ENCODE peak calls at places on chromosomes 5 and 9, in four cellular contexts. One of them, this sample, is unnamed. For H3K4me1, the result is how much of the 10 kb centered on the place peaks cover.

GRCh38 chr5:32506251-32506661 is 61.7 kb upstream of the ZFR start:
- DNase-seq in transverse colon: no peak
- DNase-seq in A549: no peak
- DNase-seq in fibroblast of lung: peak
- DNase-seq in this sample: peak

GRCh38 chr5:53109041-53109435 is 519 bp downstream of the MOCS2 start:
- DNase-seq in transverse colon: no peak
- DNase-seq in A549: no peak
- DNase-seq in fibroblast of lung: peak
- DNase-seq in this sample: peak

GRCh38 chr5:118529361-118530154 is 458.8 kb downstream of the DTWD2 start:
- DNase-seq in transverse colon: no peak
- DNase-seq in A549: no peak
- DNase-seq in fibroblast of lung: no peak
- DNase-seq in this sample: no peak

GRCh38 chr5:16609412-16609811 is 7.4 kb downstream of the RETREG1 start:
- DNase-seq in transverse colon: no peak
- DNase-seq in A549: no peak
- DNase-seq in fibroblast of lung: no peak
- DNase-seq in this sample: no peak

GRCh38 chr5:69276422-69277174 is 41.9 kb downstream of the CDK7 start:
- DNase-seq in transverse colon: no peak
- DNase-seq in A549: no peak
- DNase-seq in fibroblast of lung: peak
- DNase-seq in this sample: peak

GRCh38 chr5:135185461-135186075 is 151.5 kb upstream of the PITX1 start:
- DNase-seq in transverse colon: peak
- DNase-seq in A549: no peak
- DNase-seq in fibroblast of lung: peak
- DNase-seq in this sample: peak

GRCh38 chr9:101601904-101602765 is 7.4 kb upstream of the PPP3R2 start:
- DNase-seq in transverse colon: no peak
- DNase-seq in A549: peak
- DNase-seq in fibroblast of lung: peak
- DNase-seq in this sample: peak

GRCh38 chr5:135208555-135209494 is 174.8 kb upstream of the PITX1 start:
- DNase-seq in transverse colon: peak
- DNase-seq in A549: peak
- DNase-seq in fibroblast of lung: peak
- DNase-seq in this sample: peak

GRCh38 chr5:73189816-73190451 is 16.9 kb downstream of the TMEM174 start:
- DNase-seq in transverse colon: peak
- DNase-seq in A549: no peak
- DNase-seq in fibroblast of lung: peak
- DNase-seq in this sample: peak

GRCh38 chr9:89532944-89533343 is 35.0 kb upstream of the SEMA4D start:
- DNase-seq in transverse colon: no peak
- DNase-seq in A549: no peak
- DNase-seq in fibroblast of lung: no peak
- DNase-seq in this sample: no peak

GRCh38 chr9:110252509-110253139 is 3.7 kb downstream of the TXN start:
- DNase-seq in transverse colon: peak
- DNase-seq in A549: no peak
- DNase-seq in fibroblast of lung: no peak
- DNase-seq in this sample: peak

GRCh38 chr5:168353216-168353957 is 61.9 kb downstream of the WWC1 start:
- DNase-seq in transverse colon: no peak
- DNase-seq in A549: no peak
- DNase-seq in fibroblast of lung: peak
- DNase-seq in this sample: no peak

GRCh38 chr9:19946446-19947109 is 157.7 kb upstream of the SLC24A2 start:
- DNase-seq in transverse colon: no peak
- DNase-seq in A549: no peak
- DNase-seq in fibroblast of lung: peak
- DNase-seq in this sample: peak

GRCh38 chr5:9841516-9841915 is 211.4 kb upstream of the TAS2R1 start:
- DNase-seq in transverse colon: no peak
- DNase-seq in A549: no peak
- DNase-seq in fibroblast of lung: no peak
- DNase-seq in this sample: no peak

GRCh38 chr5:97412959-97413358 is 229.9 kb upstream of the RIOK2 start:
- DNase-seq in transverse colon: no peak
- DNase-seq in A549: no peak
- DNase-seq in fibroblast of lung: no peak
- DNase-seq in this sample: no peak

GRCh38 chr5:52844885-52845284 is 57.2 kb downstream of the ITGA1 start:
- DNase-seq in transverse colon: no peak
- DNase-seq in A549: no peak
- DNase-seq in fibroblast of lung: peak
- DNase-seq in this sample: no peak

GRCh38 chr5:64814073-64814472 is 45.3 kb downstream of the CWC27 start:
- DNase-seq in transverse colon: no peak
- DNase-seq in A549: no peak
- DNase-seq in fibroblast of lung: no peak
- DNase-seq in this sample: no peak

GRCh38 chr5:3429962-3430361 is 165.7 kb upstream of the IRX1 start:
- DNase-seq in transverse colon: no peak
- DNase-seq in A549: no peak
- DNase-seq in fibroblast of lung: no peak
- DNase-seq in this sample: no peak

GRCh38 chr9:73023025-73023541 is 70.2 kb upstream of the ALDH1A1 start:
- DNase-seq in transverse colon: peak
- DNase-seq in A549: peak
- DNase-seq in fibroblast of lung: peak
- DNase-seq in this sample: peak

DNA sequence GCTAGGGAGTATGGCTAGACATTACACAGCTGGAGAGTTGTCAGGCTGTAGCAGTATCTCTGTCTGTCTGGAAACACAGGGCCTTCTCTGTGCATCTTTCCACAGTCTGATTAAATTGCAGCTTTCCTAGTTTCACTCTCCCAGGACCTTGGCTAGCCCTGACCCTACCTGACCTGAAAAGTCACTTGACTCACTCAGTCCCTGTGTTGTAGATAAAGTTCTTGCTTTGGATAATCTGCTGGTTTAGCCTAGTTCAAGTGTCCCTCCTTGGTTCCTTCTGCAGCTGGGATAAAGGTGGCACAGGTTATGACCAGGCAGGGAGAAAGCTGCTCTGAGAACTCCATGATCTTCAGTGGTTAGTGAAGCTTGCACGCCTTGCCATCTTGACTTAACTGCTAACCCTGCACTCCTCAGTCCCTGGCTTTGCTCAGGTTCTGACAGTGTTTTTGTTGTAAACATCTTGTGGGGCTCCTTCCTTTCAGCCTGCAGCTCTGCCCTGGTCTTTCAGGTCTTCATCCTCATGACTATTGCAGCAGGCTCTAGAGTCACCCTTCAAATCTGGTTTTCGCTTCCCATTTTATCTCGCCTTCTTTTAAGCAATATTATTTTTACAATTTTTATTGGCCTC is 101.0 kb downstream of the PIP5K1B start:
- DNase-seq in transverse colon: no peak
- DNase-seq in A549: no peak
- DNase-seq in fibroblast of lung: no peak
- DNase-seq in this sample: no peak
- H3K4me1 ChIP-seq in transverse colon: under half
- H3K4me1 ChIP-seq in A549: under half
- H3K4me1 ChIP-seq in fibroblast of lung: under half
- H3K4me1 ChIP-seq in this sample: under half

GRCh38 chr9:129145841-129146292 is 32.2 kb downstream of the IER5L start:
- DNase-seq in transverse colon: no peak
- DNase-seq in A549: no peak
- DNase-seq in fibroblast of lung: peak
- DNase-seq in this sample: peak
- H3K4me1 ChIP-seq in transverse colon: half or more
- H3K4me1 ChIP-seq in A549: half or more
- H3K4me1 ChIP-seq in fibroblast of lung: under half
- H3K4me1 ChIP-seq in this sample: half or more

DNA sequence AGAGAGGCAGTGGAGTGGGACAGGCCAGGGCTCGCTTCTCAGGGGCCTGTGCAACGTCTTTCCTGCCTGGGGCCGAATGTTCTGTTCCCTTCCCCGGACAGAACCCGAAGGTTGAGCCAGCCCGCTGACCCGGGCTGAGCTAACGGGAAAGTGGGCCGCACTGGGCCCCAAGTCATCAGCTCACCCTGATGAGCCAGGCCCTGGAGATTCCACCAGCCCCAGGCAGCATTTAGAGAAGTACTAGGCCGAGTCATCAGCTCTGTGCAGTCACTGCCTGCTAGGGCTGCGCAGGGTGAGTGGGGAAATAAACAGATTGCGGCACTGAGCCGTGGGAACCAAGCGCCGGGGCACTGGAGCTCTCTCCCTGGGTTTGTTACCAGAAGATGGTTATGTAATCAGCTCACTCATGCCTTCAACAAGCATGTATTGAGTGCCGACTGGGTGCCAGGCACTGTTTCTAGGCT is 29.1 kb upstream of the DUSP1 start:
- DNase-seq in transverse colon: peak
- DNase-seq in A549: no peak
- DNase-seq in fibroblast of lung: peak
- DNase-seq in this sample: no peak
- H3K4me1 ChIP-seq in transverse colon: under half
- H3K4me1 ChIP-seq in A549: half or more
- H3K4me1 ChIP-seq in fibroblast of lung: half or more
- H3K4me1 ChIP-seq in this sample: under half

GRCh38 chr5:123937230-123937629 is 425.3 kb downstream of the CSNK1G3 start:
- DNase-seq in transverse colon: no peak
- DNase-seq in A549: no peak
- DNase-seq in fibroblast of lung: peak
- DNase-seq in this sample: peak
- H3K4me1 ChIP-seq in transverse colon: under half
- H3K4me1 ChIP-seq in A549: under half
- H3K4me1 ChIP-seq in fibroblast of lung: under half
- H3K4me1 ChIP-seq in this sample: under half

DNA sequence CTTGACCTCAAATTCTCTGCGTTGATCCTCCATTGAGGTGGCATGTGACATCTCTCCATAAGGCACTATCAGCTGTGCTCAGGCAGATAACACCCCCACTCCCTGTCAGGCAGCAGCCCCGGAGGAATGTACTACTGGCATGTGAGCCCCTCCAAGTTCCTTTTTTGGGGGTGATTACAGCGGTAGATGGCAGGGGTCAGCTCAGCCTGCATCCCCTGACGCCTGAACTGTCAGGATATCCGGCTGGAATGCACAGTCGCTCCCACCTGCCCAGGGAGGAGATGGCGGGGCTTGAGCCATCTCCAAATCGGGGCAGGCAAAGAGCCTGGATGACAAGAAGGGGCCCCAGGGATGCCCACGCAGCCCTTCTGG is 40.8 kb downstream of the FAM78A start:
- DNase-seq in transverse colon: no peak
- DNase-seq in A549: no peak
- DNase-seq in fibroblast of lung: no peak
- DNase-seq in this sample: no peak
- H3K4me1 ChIP-seq in transverse colon: under half
- H3K4me1 ChIP-seq in A549: under half
- H3K4me1 ChIP-seq in fibroblast of lung: under half
- H3K4me1 ChIP-seq in this sample: half or more

GRCh38 chr5:150153483-150153882 is 2.2 kb downstream of the PDGFRB start:
- DNase-seq in transverse colon: no peak
- DNase-seq in A549: no peak
- DNase-seq in fibroblast of lung: no peak
- DNase-seq in this sample: no peak

GRCh38 chr5:150155258-150156032 is at the start of gene PDGFRB:
- DNase-seq in transverse colon: peak
- DNase-seq in A549: no peak
- DNase-seq in fibroblast of lung: peak
- DNase-seq in this sample: peak

GRCh38 chr5:150153957-150154617 is 1.6 kb downstream of the PDGFRB start:
- DNase-seq in transverse colon: no peak
- DNase-seq in A549: no peak
- DNase-seq in fibroblast of lung: peak
- DNase-seq in this sample: no peak

GRCh38 chr5:150156033-150156381 is 362 bp upstream of the PDGFRB start:
- DNase-seq in transverse colon: no peak
- DNase-seq in A549: no peak
- DNase-seq in fibroblast of lung: no peak
- DNase-seq in this sample: no peak

DNA sequence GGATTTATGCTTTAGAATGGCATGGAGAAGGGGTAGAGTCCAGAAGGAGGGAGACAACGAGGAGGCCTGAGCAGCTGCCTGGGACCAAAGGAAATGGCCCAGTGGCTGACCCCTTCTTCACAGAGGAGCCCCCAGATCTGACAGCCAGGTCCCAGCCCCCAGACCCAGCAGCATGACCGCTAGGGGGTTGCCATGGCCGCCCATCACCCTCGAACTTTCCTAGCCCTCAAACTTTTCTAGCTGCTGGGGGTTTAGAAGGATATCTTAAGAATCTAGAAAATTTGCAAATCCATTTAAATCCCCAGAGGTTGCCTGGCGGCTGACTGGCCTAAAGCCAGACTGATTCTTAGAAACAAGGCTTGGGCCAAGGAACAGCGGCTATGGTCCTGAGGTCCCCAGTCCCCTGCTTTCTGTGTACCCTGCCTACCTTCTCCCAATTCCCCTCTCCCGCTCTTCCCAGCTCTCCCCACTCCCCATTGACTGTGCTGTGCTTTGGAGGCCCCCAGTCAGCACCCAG is 969 bp downstream of the PDGFRB start:
- DNase-seq in transverse colon: no peak
- DNase-seq in A549: no peak
- DNase-seq in fibroblast of lung: no peak
- DNase-seq in this sample: peak
- H3K4me1 ChIP-seq in transverse colon: under half
- H3K4me1 ChIP-seq in A549: under half
- H3K4me1 ChIP-seq in fibroblast of lung: under half
- H3K4me1 ChIP-seq in this sample: under half